ENCODE peak calls at places on chromosome 5, in eight cellular contexts. S, X, C, W, H, Q, G and L are unnamed samples.
A peak's percentile ranks its signal among the peaks of the same experiment; 100 is the strongest.

GRCh38 chr5:40447438-40447837 is 232.3 kb upstream of the PTGER4 start:
- DNase-seq in S (no peak), X (no peak), C (no peak), W (no peak), H (no peak), Q (no peak), G (no peak), L (peak; percentile 39)

GRCh38 chr5:172133359-172134029 is 54.5 kb downstream of the STK10 start:
- DNase-seq in S (no peak), X (no peak), C (no peak), W (no peak), H (no peak), Q (no peak), G (no peak), L (peak; percentile 95)

GRCh38 chr5:40828021-40828631 is 6.9 kb downstream of the RPL37 start:
- DNase-seq in S (no peak), X (no peak), C (no peak), W (no peak), H (no peak), Q (no peak), G (no peak), L (no peak)

GRCh38 chr5:5584751-5585150 is 162.3 kb downstream of the ICE1 start:
- DNase-seq in S (no peak), X (no peak), C (no peak), W (no peak), H (no peak), Q (no peak), G (no peak), L (no peak)

GRCh38 chr5:151105561-151105960 is 24.7 kb upstream of the TNIP1 start:
- DNase-seq in S (no peak), X (no peak), C (no peak), W (no peak), H (no peak), Q (no peak), G (no peak), L (no peak)

GRCh38 chr5:151257731-151258715 is 5.0 kb downstream of the GM2A start:
- DNase-seq in S (no peak), X (no peak), C (peak; percentile 33), W (no peak), H (no peak), Q (no peak), G (peak; percentile 66), L (no peak)

GRCh38 chr5:6322163-6322713 is 56.1 kb downstream of the MED10 start:
- DNase-seq in S (no peak), X (no peak), C (no peak), W (no peak), H (no peak), Q (no peak), G (no peak), L (no peak)

GRCh38 chr5:126503602-126504104 is 80.4 kb downstream of the GRAMD2B start:
- DNase-seq in S (no peak), X (no peak), C (no peak), W (no peak), H (no peak), Q (peak; percentile 44), G (no peak), L (no peak)

GRCh38 chr5:167802755-167803431 is 488.6 kb upstream of the WWC1 start:
- DNase-seq in S (peak; percentile 27), X (no peak), C (no peak), W (no peak), H (no peak), Q (no peak), G (no peak), L (no peak)

GRCh38 chr5:106019271-106019670 is 1651.5 kb downstream of the EFNA5 start:
- DNase-seq in S (no peak), X (no peak), C (no peak), W (no peak), H (no peak), Q (peak; percentile 26), G (no peak), L (no peak)

GRCh38 chr5:154400678-154401077 is 45.1 kb upstream of the SAP30L start:
- DNase-seq in S (no peak), X (no peak), C (no peak), W (no peak), H (no peak), Q (no peak), G (no peak), L (no peak)

GRCh38 chr5:82165740-82166530 is 112.2 kb downstream of the RPS23 start:
- DNase-seq in S (peak; percentile 27), X (peak; percentile 59), C (peak; percentile 93), W (peak; percentile 19), H (peak; percentile 71), Q (peak; percentile 86), G (peak; percentile 39), L (peak; percentile 89)

GRCh38 chr5:91365498-91365897 is 17.6 kb downstream of the ARRDC3 start:
- DNase-seq in S (no peak), X (no peak), C (no peak), W (no peak), H (no peak), Q (no peak), G (no peak), L (no peak)

GRCh38 chr5:35239911-35240610 is 9.8 kb upstream of the PRLR start:
- DNase-seq in S (no peak), X (no peak), C (no peak), W (no peak), H (no peak), Q (no peak), G (no peak), L (no peak)

GRCh38 chr5:28766565-28767158 is 1728.3 kb upstream of the CDH9 start:
- DNase-seq in S (no peak), X (peak; percentile 16), C (peak; percentile 67), W (no peak), H (peak; percentile 18), Q (peak; percentile 6), G (no peak), L (peak; percentile 59)

GRCh38 chr5:119359737-119360413 is 4.1 kb downstream of the TNFAIP8 start:
- DNase-seq in S (no peak), X (no peak), C (no peak), W (no peak), H (no peak), Q (no peak), G (no peak), L (no peak)

GRCh38 chr5:1386274-1386717 is 41.4 kb upstream of the CLPTM1L start:
- DNase-seq in S (no peak), X (no peak), C (peak; percentile 26), W (peak; percentile 38), H (no peak), Q (peak; percentile 25), G (no peak), L (peak; percentile 61)
- TF ChIP-seq MAX in S (peak; percentile 92), X (no peak), C (no peak), W (peak; percentile 74), H (peak; percentile 20), Q (no peak), G (no peak), L (peak; percentile 80)

GRCh38 chr5:1113332-1113690 is 1.4 kb upstream of the SLC12A7 start:
- DNase-seq in S (no peak), X (no peak), C (no peak), W (no peak), H (no peak), Q (no peak), G (no peak), L (no peak)

GRCh38 chr5:1112596-1113331 is 901 bp upstream of the SLC12A7 start:
- DNase-seq in S (no peak), X (peak; percentile 19), C (no peak), W (no peak), H (peak; percentile 20), Q (no peak), G (no peak), L (peak; percentile 46)

GRCh38 chr5:1110930-1111726 is 735 bp downstream of the SLC12A7 start:
- DNase-seq in S (no peak), X (no peak), C (peak; percentile 22), W (peak; percentile 73), H (no peak), Q (peak; percentile 15), G (no peak), L (no peak)

GRCh38 chr5:1110260-1110929 is 1.5 kb downstream of the SLC12A7 start:
- DNase-seq in S (no peak), X (no peak), C (no peak), W (no peak), H (no peak), Q (no peak), G (no peak), L (peak; percentile 34)

DNA sequence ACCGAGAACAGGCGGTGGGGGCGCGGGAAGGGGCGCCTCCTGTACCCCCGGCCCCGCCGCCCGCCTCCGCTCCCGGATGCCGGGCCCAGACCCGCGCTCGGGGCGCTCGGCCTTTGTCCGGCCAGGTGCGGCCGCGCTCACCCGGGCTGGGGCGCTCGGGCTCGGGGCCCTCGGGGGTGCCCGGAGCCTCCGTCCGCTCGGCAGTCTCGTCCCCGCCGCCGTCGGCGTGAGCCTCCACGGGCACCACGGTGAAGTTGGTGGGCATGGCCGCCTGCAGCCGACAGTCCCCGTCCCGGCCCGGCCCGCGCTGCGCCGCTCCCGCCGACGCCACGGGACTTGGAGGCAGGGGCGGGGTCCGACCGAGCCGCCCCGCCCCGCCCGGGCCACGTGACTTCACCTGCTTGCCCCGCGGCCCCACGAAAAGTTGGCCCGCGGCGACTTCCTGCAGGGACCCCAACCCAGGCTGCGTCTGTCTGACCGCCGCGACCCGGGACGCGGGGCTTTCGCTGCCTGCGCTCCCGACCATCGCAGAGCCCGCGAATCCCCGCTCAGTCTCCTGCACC is at the start of gene SLC12A7:
- DNase-seq in S (no peak), X (no peak), C (peak; percentile 38), W (peak; percentile 91), H (no peak), Q (peak; percentile 37), G (no peak), L (no peak)
- TF ChIP-seq POLR2A in S (peak; percentile 74), X (peak; percentile 73), C (peak; percentile 94), W (no peak), H (no peak), Q (peak; percentile 58), G (peak; percentile 73), L (no peak)

GRCh38 chr5:16135003-16135402 is 44.6 kb downstream of the MARCHF11 start:
- DNase-seq in S (no peak), X (no peak), C (no peak), W (no peak), H (no peak), Q (no peak), G (no peak), L (no peak)
- TF ChIP-seq MAX in S (no peak), X (no peak), C (no peak), W (no peak), H (no peak), Q (no peak), G (no peak), L (no peak)

DNA sequence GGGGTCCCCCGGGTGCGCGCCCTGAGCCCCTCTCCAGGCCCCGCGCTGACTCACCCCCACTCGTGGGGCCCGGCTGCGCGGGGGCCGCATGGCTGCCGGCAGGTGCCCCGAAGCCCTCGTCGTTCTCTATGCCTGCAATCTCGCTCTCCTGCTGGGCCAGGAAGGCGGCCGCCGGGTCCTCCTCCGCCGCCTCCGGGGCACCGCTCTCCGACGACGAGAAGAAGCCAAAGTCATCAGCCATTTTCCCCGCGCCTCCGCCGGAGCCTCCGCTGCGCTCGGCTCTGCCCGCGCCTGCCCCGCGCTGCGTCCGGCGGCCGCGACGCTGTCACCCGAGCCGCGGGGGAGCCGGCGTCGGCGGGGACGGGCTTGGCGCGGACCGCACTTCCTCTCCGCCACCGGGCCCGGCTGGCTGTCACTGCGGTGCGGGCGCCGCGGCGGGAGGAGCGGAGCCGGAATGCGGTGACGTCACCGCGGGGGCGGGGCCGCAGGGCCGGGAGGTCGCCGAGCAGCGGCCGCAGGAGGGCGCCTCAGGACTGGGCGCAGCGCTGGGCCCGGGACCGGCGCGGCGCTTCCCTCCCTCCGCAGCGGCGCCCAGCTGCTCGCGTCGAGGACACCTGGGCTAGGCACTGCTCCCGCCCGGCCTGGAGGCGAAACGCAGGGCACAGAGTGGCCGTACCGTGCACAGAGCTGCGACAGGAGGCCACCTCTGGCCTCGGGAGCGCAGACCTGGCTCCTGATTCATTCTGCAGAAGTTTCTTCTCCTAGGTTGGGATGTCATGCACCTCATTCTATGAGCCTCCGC is at the start of gene CLTB:
- DNase-seq in S (peak; percentile 70), X (peak; percentile 77), C (peak; percentile 87), W (peak; percentile 93), H (peak; percentile 74), Q (peak; percentile 81), G (peak; percentile 37), L (peak; percentile 88)
- TF ChIP-seq POLR2A in S (no peak), X (no peak), C (peak; percentile 48), W (no peak), H (peak; percentile 32), Q (peak; percentile 67), G (peak; percentile 83), L (peak; percentile 32)